ENCODE peak calls at places on chromosomes 2 and 18, in seven cellular contexts. I is left ventricle myocardium inferior; U is astrocyte; B is upper lobe of right lung; E is CD8-positive, alpha-beta memory T cell; T is fibroblast of lung; D is ovary. F is an unnamed sample.

GRCh38 chr18:28138816-28139215 is 38.1 kb downstream of the CDH2 start:
- DNase-seq in U (no peak), E (no peak), D (no peak), I (no peak), T (no peak), B (no peak), F (no peak)

GRCh38 chr18:34901299-34901698 is 139.9 kb upstream of the MAPRE2 start:
- DNase-seq in B (no peak), T (peak; percentile 43), E (no peak), I (no peak), D (no peak), U (no peak), F (no peak)

GRCh38 chr2:67702284-67702683 is 305.2 kb downstream of the ETAA1 start:
- DNase-seq in T (no peak), I (no peak), U (no peak), D (no peak), B (no peak), E (no peak), F (no peak)

GRCh38 chr2:166057363-166058169 is 70.3 kb downstream of the SCN1A start:
- DNase-seq in D (no peak), E (no peak), B (no peak), U (peak; percentile 53), T (peak; percentile 59), I (no peak), F (peak; percentile 37)

GRCh38 chr2:156430978-156431358 is 5.2 kb upstream of the GPD2 start:
- DNase-seq in B (no peak), T (peak; percentile 68), E (no peak), U (peak; percentile 66), I (no peak), D (no peak), F (no peak)

GRCh38 chr2:24083567-24084385 is 858 bp downstream of the TP53I3 start:
- DNase-seq in T (peak; percentile 88), B (peak; percentile 97), I (peak; percentile 74), E (no peak), U (peak; percentile 76), D (no peak), F (peak; percentile 93)

GRCh38 chr18:54734059-54734458 is 94.2 kb upstream of the RAB27B start:
- DNase-seq in B (no peak), T (peak; percentile 94), I (no peak), D (no peak), U (peak; percentile 98), E (no peak), F (peak; percentile 42)

GRCh38 chr18:26233208-26233607 is 7.0 kb downstream of the TAF4B start:
- DNase-seq in E (no peak), D (no peak), T (no peak), I (no peak), U (no peak), B (no peak), F (no peak)

GRCh38 chr2:70523996-70524965 is 29.3 kb downstream of the TGFA start:
- DNase-seq in E (peak; percentile 58), D (no peak), U (peak; percentile 76), T (no peak), I (peak; percentile 16), B (peak; percentile 87), F (no peak)

GRCh38 chr2:10188211-10188610 is 65.7 kb downstream of the RRM2 start:
- DNase-seq in T (peak; percentile 37), D (no peak), B (no peak), E (no peak), U (no peak), I (no peak), F (peak; percentile 52)

GRCh38 chr2:239689410-239689809 is 288.6 kb upstream of the HDAC4 start:
- DNase-seq in U (no peak), I (no peak), T (no peak), E (no peak), B (no peak), D (no peak), F (no peak)

GRCh38 chr2:193966590-193966989 is 1690.4 kb upstream of the SLC39A10 start:
- DNase-seq in B (no peak), U (peak; percentile 78), I (no peak), D (no peak), E (no peak), T (peak; percentile 57), F (peak; percentile 45)

GRCh38 chr18:35050638-35051287 is 9.6 kb downstream of the MAPRE2 start:
- DNase-seq in U (no peak), I (no peak), T (peak; percentile 17), E (no peak), D (no peak), B (no peak), F (no peak)

GRCh38 chr2:46735108-46735691 is 180.4 kb downstream of the MCFD2 start:
- DNase-seq in I (no peak), E (no peak), T (no peak), B (no peak), D (no peak), U (no peak), F (no peak)

GRCh38 chr2:209239585-209239938 is 184.3 kb upstream of the MAP2 start:
- DNase-seq in D (no peak), U (no peak), I (no peak), B (no peak), E (no peak), T (no peak), F (no peak)

GRCh38 chr2:28357055-28357454 is 35.6 kb upstream of the FOSL2 start:
- DNase-seq in E (no peak), I (no peak), B (no peak), U (no peak), T (no peak), D (no peak), F (no peak)

GRCh38 chr2:185502351-185502750 is 236.3 kb upstream of the FSIP2 start:
- DNase-seq in B (no peak), D (no peak), E (no peak), T (no peak), I (no peak), U (no peak), F (no peak)

GRCh38 chr2:86393521-86394490 is 47.4 kb upstream of the KDM3A start:
- DNase-seq in I (peak; percentile 30), T (no peak), D (no peak), B (no peak), E (no peak), U (peak; percentile 48), F (peak; percentile 65)

GRCh38 chr18:79944126-79944731 is 7.2 kb downstream of the SLC66A2 start:
- DNase-seq in B (no peak), E (no peak), D (peak; percentile 62), U (no peak), I (no peak), T (no peak), F (no peak)

GRCh38 chr2:54574860-54575247 is 118.7 kb downstream of the SPTBN1 start:
- DNase-seq in T (no peak), D (no peak), I (no peak), U (no peak), E (no peak), B (no peak), F (no peak)

GRCh38 chr2:54574107-54574859 is 118.2 kb downstream of the SPTBN1 start:
- DNase-seq in T (peak; percentile 58), U (peak; percentile 56), I (no peak), B (no peak), D (no peak), E (peak; percentile 82), F (peak; percentile 85)

GRCh38 chr2:54577035-54577434 is 120.9 kb downstream of the SPTBN1 start:
- DNase-seq in B (no peak), E (no peak), D (peak; percentile 52), I (peak; percentile 52), T (no peak), U (no peak), F (peak; percentile 67)

GRCh38 chr2:54573532-54573915 is 117.4 kb downstream of the SPTBN1 start:
- DNase-seq in D (no peak), U (no peak), B (no peak), T (no peak), I (no peak), E (no peak), F (no peak)

DNA sequence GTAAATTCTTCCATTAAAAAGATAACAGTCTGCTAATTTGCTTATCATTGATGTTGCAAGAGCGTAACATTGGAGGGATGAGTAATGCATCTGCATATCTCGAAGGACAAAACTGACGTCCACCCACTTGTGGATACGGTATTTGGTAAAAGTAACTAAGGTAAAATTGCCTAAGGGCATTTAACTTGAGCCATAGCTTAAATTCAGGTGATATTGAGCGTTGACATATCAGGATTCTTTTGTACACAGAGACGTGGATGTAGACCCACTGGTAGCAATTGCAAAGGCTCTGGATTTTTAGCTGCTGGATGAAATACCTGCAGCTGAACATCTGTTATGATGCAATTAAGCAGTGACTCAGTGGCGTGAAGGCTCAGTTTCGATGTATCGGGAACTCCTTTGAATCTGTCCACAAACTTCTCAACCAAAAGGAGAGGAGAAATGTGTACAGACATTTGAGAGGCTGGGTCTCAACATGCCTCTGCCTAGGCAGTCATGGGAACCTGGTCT is 119.3 kb downstream of the SPTBN1 start:
- DNase-seq in U (peak; percentile 81), B (no peak), E (no peak), D (no peak), I (no peak), T (peak; percentile 47), F (peak; percentile 41)
- H3K4me1 ChIP-seq in U (peaks cover 77% of the 10 kb centered on the region), B (peaks cover 94% of the 10 kb centered on the region), E (peaks cover 99% of the 10 kb centered on the region), D (peaks cover 38% of the 10 kb centered on the region), I (peaks cover 100% of the 10 kb centered on the region), T (peaks cover 50% of the 10 kb centered on the region), F (peaks cover 86% of the 10 kb centered on the region)

GRCh38 chr2:37100054-37100453 is 15.7 kb downstream of the GPATCH11 start:
- DNase-seq in D (no peak), E (no peak), T (no peak), B (no peak), U (no peak), I (no peak), F (no peak)

GRCh38 chr2:37096568-37096967 is 12.2 kb downstream of the GPATCH11 start:
- DNase-seq in I (no peak), T (no peak), B (no peak), E (no peak), U (no peak), D (no peak), F (no peak)

GRCh38 chr2:37098416-37099118 is 14.2 kb downstream of the GPATCH11 start:
- DNase-seq in E (no peak), I (no peak), B (no peak), D (no peak), U (no peak), T (no peak), F (no peak)
- H3K27ac ChIP-seq in E (no peak overlapping the region), I (no peak overlapping the region), B (no peak overlapping the region), D (no peak overlapping the region), U (no peak overlapping the region), T (no peak overlapping the region), F (no peak overlapping the region)

GRCh38 chr2:225122582-225123486 is 80.6 kb upstream of the DOCK10 start:
- DNase-seq in I (no peak), U (no peak), D (no peak), T (peak; percentile 51), E (peak; percentile 3), B (no peak), F (peak; percentile 27)
- H3K4me1 ChIP-seq in I (no peaks in the 10 kb centered on the region), U (peaks cover 5% of the 10 kb centered on the region), D (no peaks in the 10 kb centered on the region), T (peaks cover 3% of the 10 kb centered on the region), E (peaks cover 3% of the 10 kb centered on the region), B (no peaks in the 10 kb centered on the region), F (no peaks in the 10 kb centered on the region)

DNA sequence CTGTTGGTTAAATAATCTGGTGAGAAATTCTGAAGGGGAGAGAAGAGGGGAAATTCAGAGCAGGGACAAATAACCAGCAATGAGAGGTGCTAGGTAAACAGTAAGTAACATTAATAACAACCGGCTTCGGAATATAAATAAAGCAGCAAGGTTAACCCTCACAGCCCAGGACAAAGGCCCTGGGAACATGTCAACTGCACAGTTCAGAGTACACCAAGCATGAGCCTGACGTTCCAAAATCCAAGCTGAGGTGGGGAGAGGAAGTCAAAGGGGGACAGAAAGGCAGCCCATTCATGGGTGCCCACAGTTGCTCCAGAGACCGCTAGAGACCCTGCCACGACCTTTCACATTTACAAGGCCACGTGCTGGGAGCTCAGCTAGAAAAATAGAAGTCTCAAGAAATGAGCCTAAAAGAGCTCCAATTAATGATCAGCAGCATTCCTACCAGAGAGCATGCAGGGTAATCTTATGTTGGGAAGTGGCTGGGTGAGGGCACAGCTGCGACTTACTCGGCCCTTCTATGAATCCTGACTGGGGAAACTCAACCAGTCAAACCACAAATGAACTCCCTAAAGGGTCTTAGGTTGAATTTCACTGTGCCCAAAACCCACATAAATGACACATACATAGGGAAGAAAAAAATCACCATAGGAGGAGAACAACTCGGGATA is 55.1 kb downstream of the UXS1 start:
- DNase-seq in D (no peak), T (no peak), I (no peak), E (no peak), B (no peak), U (no peak), F (no peak)
- H3K27ac ChIP-seq in D (peak overlapping the region; percentile 57), T (no peak overlapping the region), I (peak overlapping the region; percentile 70), E (no peak overlapping the region), B (no peak overlapping the region), U (no peak overlapping the region), F (peak overlapping the region; percentile 46)

F was measured in hepatocyte.